ENCODE peak calls at places on chromosomes 16 and 17, in seven cellular contexts. W, F, D, E, Q, M and O are unnamed samples.

GRCh38 chr17:28983286-28984240 is 22.3 kb downstream of the SEZ6 start:
- DNase-seq in Q (peak; percentile 11), M (no peak), D (no peak), W (no peak), F (peak; percentile 90), E (no peak), O (no peak)

GRCh38 chr16:87495578-87495977 is 2.8 kb upstream of the ZCCHC14 start:
- DNase-seq in E (no peak), F (no peak), D (no peak), W (no peak), M (no peak), Q (no peak), O (no peak)

GRCh38 chr17:4969551-4970231 is 2.1 kb upstream of the SPAG7 start:
- DNase-seq in Q (peak; percentile 55), W (no peak), E (no peak), D (no peak), M (no peak), F (peak; percentile 56), O (peak; percentile 66)

GRCh38 chr16:51392651-51393187 is 241.6 kb upstream of the SALL1 start:
- DNase-seq in M (no peak), W (peak; percentile 32), D (no peak), E (no peak), Q (peak; percentile 85), F (peak; percentile 68), O (peak; percentile 98)

GRCh38 chr17:30950669-30951399 is 20.0 kb upstream of the RNF135 start:
- DNase-seq in D (no peak), Q (peak; percentile 93), E (no peak), F (no peak), M (no peak), W (no peak), O (peak; percentile 84)

GRCh38 chr17:79042421-79043190 is 18.6 kb downstream of the C1QTNF1 start:
- DNase-seq in F (peak; percentile 72), M (peak; percentile 86), Q (peak; percentile 59), E (no peak), D (no peak), W (peak; percentile 81), O (no peak)

GRCh38 chr16:75263963-75264445 is 12.6 kb upstream of the BCAR1 start:
- DNase-seq in D (no peak), W (no peak), M (no peak), E (no peak), F (no peak), Q (no peak), O (peak; percentile 58)

GRCh38 chr16:69618307-69618706 is 52.5 kb downstream of the NFAT5 start:
- DNase-seq in Q (no peak), W (no peak), M (peak; percentile 43), F (no peak), D (no peak), E (no peak), O (peak; percentile 40)

GRCh38 chr16:30951785-30952184 is 2.9 kb downstream of the ORAI3 start:
- DNase-seq in M (no peak), E (no peak), W (no peak), F (no peak), Q (peak; percentile 70), D (no peak), O (no peak)

GRCh38 chr17:51995797-51996403 is 162.6 kb downstream of the CA10 start:
- DNase-seq in W (no peak), D (no peak), M (no peak), Q (no peak), F (peak; percentile 67), E (no peak), O (no peak)

GRCh38 chr17:66834919-66835454 is at the start of gene CACNG5:
- DNase-seq in D (no peak), Q (no peak), E (no peak), F (peak; percentile 45), M (no peak), W (peak; percentile 80), O (no peak)

GRCh38 chr17:42411905-42412679 is 11.0 kb downstream of the CAVIN1 start:
- DNase-seq in W (no peak), Q (no peak), M (no peak), D (no peak), F (no peak), E (no peak), O (no peak)

GRCh38 chr16:4694664-4695451 is 1.5 kb downstream of the NUDT16L1 start:
- DNase-seq in M (no peak), F (peak; percentile 23), E (no peak), D (no peak), W (no peak), Q (no peak), O (no peak)

GRCh38 chr17:21161498-21162393 is 35.0 kb downstream of the DHRS7B start:
- DNase-seq in W (no peak), M (no peak), Q (peak; percentile 69), D (no peak), F (no peak), E (no peak), O (peak; percentile 12)

GRCh38 chr16:56800355-56800754 is 64.7 kb upstream of the SLC12A3 start:
- DNase-seq in Q (no peak), W (no peak), M (peak; percentile 85), F (no peak), D (no peak), E (no peak), O (no peak)

GRCh38 chr16:84881702-84882521 is 62.1 kb downstream of the CRISPLD2 start:
- DNase-seq in D (no peak), W (no peak), F (peak; percentile 78), Q (peak; percentile 97), E (no peak), M (peak; percentile 61), O (peak; percentile 93)

GRCh38 chr17:42288985-42289862 is 926 bp downstream of the STAT5A start:
- DNase-seq in D (no peak), F (no peak), E (no peak), W (peak; percentile 78), Q (no peak), M (no peak), O (no peak)

GRCh38 chr17:19347323-19348080 is 15.0 kb downstream of the B9D1 start:
- DNase-seq in M (no peak), Q (no peak), D (no peak), E (no peak), F (no peak), W (peak; percentile 28), O (no peak)

GRCh38 chr17:13405807-13406206 is 195.9 kb downstream of the HS3ST3A1 start:
- DNase-seq in F (no peak), M (no peak), W (no peak), D (no peak), Q (no peak), E (no peak), O (no peak)

GRCh38 chr17:13409455-13409854 is 192.3 kb downstream of the HS3ST3A1 start:
- DNase-seq in E (no peak), F (no peak), D (no peak), W (no peak), M (no peak), Q (no peak), O (no peak)

GRCh38 chr17:13407381-13407780 is 194.3 kb downstream of the HS3ST3A1 start:
- DNase-seq in D (no peak), F (no peak), W (no peak), M (no peak), Q (no peak), E (no peak), O (no peak)

GRCh38 chr17:13405080-13405479 is 196.6 kb downstream of the HS3ST3A1 start:
- DNase-seq in M (no peak), F (no peak), E (no peak), Q (no peak), D (no peak), W (no peak), O (no peak)

GRCh38 chr17:13403982-13404931 is 197.5 kb downstream of the HS3ST3A1 start:
- DNase-seq in M (no peak), D (no peak), F (no peak), W (no peak), E (no peak), Q (no peak), O (no peak)
- H3K4me1 ChIP-seq in M (no peaks in the 10 kb centered on the region), D (peaks cover 6% of the 10 kb centered on the region), F (no peaks in the 10 kb centered on the region), W (peaks cover 4% of the 10 kb centered on the region), E (peaks cover 15% of the 10 kb centered on the region), Q (peaks cover 2% of the 10 kb centered on the region), O (no peaks in the 10 kb centered on the region)

GRCh38 chr17:82035956-82036633 is 1.4 kb downstream of the DCXR start:
- DNase-seq in M (no peak), E (no peak), W (no peak), Q (no peak), D (no peak), F (no peak), O (no peak)
- H3K18ac ChIP-seq in M (peak overlapping the region; percentile 43), E (no peak overlapping the region), W (no peak overlapping the region), Q (no peak overlapping the region), D (no peak overlapping the region), F (no peak overlapping the region), O (no peak overlapping the region)

GRCh38 chr17:38583833-38584349 is 21.9 kb downstream of the SRCIN1 start:
- DNase-seq in W (no peak), F (no peak), D (no peak), E (no peak), M (no peak), Q (no peak), O (no peak)

GRCh38 chr17:38582069-38582468 is 23.7 kb downstream of the SRCIN1 start:
- DNase-seq in M (no peak), E (no peak), W (no peak), F (no peak), Q (no peak), D (no peak), O (no peak)

GRCh38 chr17:38584350-38584925 is 21.3 kb downstream of the SRCIN1 start:
- DNase-seq in M (peak; percentile 77), W (peak; percentile 89), Q (peak; percentile 33), E (no peak), F (peak; percentile 85), D (no peak), O (peak; percentile 38)

GRCh38 chr17:38585056-38585804 is 20.5 kb downstream of the SRCIN1 start:
- DNase-seq in F (peak; percentile 67), D (no peak), Q (no peak), M (no peak), E (no peak), W (peak; percentile 81), O (no peak)

DNA sequence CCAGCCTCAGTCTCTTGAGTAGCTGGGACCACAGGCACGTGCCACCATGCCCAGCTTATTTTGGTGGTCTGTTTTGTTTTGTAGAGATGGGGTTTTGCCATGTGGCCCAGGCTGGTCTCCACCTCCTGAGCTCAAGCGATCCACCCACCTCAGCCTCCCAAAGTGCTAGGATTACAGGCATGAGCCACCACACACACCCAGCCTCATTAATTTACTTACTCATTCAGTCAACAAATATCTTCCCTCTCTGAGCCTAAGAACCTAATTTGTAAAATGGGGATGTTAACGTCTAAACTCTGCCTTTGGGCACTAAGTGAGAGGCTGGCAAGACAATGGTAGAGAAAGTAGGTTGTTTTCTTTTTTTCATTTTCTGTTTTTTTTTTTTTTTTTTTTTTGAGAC is 22.6 kb downstream of the SRCIN1 start:
- DNase-seq in F (no peak), Q (no peak), W (no peak), D (no peak), M (no peak), E (no peak), O (no peak)
- H3K4me1 ChIP-seq in F (peaks cover 2% of the 10 kb centered on the region), Q (no peaks in the 10 kb centered on the region), W (no peaks in the 10 kb centered on the region), D (peaks cover 36% of the 10 kb centered on the region), M (peaks cover 2% of the 10 kb centered on the region), E (peaks cover 25% of the 10 kb centered on the region), O (peaks cover 24% of the 10 kb centered on the region)

GRCh38 chr17:34850964-34851363 is 110.3 kb downstream of the CCT6B start:
- DNase-seq in E (no peak), M (no peak), Q (no peak), F (peak; percentile 60), W (no peak), D (no peak), O (no peak)
- H3K18ac ChIP-seq in E (no peak overlapping the region), M (no peak overlapping the region), Q (no peak overlapping the region), F (no peak overlapping the region), W (no peak overlapping the region), D (no peak overlapping the region), O (no peak overlapping the region)

GRCh38 chr17:50185724-50186545 is 15.5 kb downstream of the COL1A1 start:
- DNase-seq in D (no peak), F (no peak), Q (peak; percentile 54), W (no peak), E (no peak), M (no peak), O (peak; percentile 33)
- H3K4me1 ChIP-seq in D (peaks cover 24% of the 10 kb centered on the region), F (no peaks in the 10 kb centered on the region), Q (peaks cover 4% of the 10 kb centered on the region), W (no peaks in the 10 kb centered on the region), E (peaks cover 18% of the 10 kb centered on the region), M (peaks cover 4% of the 10 kb centered on the region), O (peaks cover 67% of the 10 kb centered on the region)